ENCODE peak calls at places on chromosomes 3 and 15, in five cellular contexts. One of them, this sample, is unnamed.

GRCh38 chr3:57803647-57804081 is 47.6 kb downstream of the SLMAP start:
- DNase-seq in CD8-positive, alpha-beta T cell: no peak
- DNase-seq in left cardiac atrium: no peak
- DNase-seq in GM12892: no peak
- DNase-seq in T-cell: no peak
- DNase-seq in this sample: peak; percentile 20

GRCh38 chr3:46222435-46223161 is 14.5 kb upstream of the CCR1 start:
- DNase-seq in CD8-positive, alpha-beta T cell: no peak
- DNase-seq in left cardiac atrium: no peak
- DNase-seq in GM12892: no peak
- DNase-seq in T-cell: no peak
- DNase-seq in this sample: no peak

GRCh38 chr15:92158426-92158825 is 235.3 kb upstream of the ST8SIA2 start:
- DNase-seq in CD8-positive, alpha-beta T cell: no peak
- DNase-seq in left cardiac atrium: no peak
- DNase-seq in GM12892: no peak
- DNase-seq in T-cell: no peak
- DNase-seq in this sample: no peak

GRCh38 chr3:46737320-46737719 is 19.7 kb upstream of the PRSS50 start:
- DNase-seq in CD8-positive, alpha-beta T cell: no peak
- DNase-seq in left cardiac atrium: no peak
- DNase-seq in GM12892: no peak
- DNase-seq in T-cell: no peak
- DNase-seq in this sample: no peak

GRCh38 chr3:177777699-177778098 is 580.4 kb upstream of the TBL1XR1 start:
- DNase-seq in CD8-positive, alpha-beta T cell: no peak
- DNase-seq in left cardiac atrium: peak; percentile 46
- DNase-seq in GM12892: peak; percentile 10
- DNase-seq in T-cell: peak; percentile 10
- DNase-seq in this sample: peak; percentile 44

GRCh38 chr3:62184559-62184958 is 188.8 kb downstream of the FEZF2 start:
- DNase-seq in CD8-positive, alpha-beta T cell: no peak
- DNase-seq in left cardiac atrium: no peak
- DNase-seq in GM12892: no peak
- DNase-seq in T-cell: no peak
- DNase-seq in this sample: no peak

GRCh38 chr3:143443851-143444331 is 324.3 kb downstream of the CHST2 start:
- DNase-seq in CD8-positive, alpha-beta T cell: no peak
- DNase-seq in left cardiac atrium: peak; percentile 68
- DNase-seq in GM12892: no peak
- DNase-seq in T-cell: peak; percentile 39
- DNase-seq in this sample: peak; percentile 24

GRCh38 chr15:44298878-44299277 is 10.4 kb downstream of the GOLM2 start:
- DNase-seq in CD8-positive, alpha-beta T cell: no peak
- DNase-seq in left cardiac atrium: no peak
- DNase-seq in GM12892: no peak
- DNase-seq in T-cell: no peak
- DNase-seq in this sample: no peak

GRCh38 chr3:160184655-160185054 is 40.6 kb upstream of the C3orf80 start:
- DNase-seq in CD8-positive, alpha-beta T cell: no peak
- DNase-seq in left cardiac atrium: no peak
- DNase-seq in GM12892: no peak
- DNase-seq in T-cell: no peak
- DNase-seq in this sample: no peak

GRCh38 chr3:147298511-147298982 is 107.8 kb downstream of the ZIC4 start:
- DNase-seq in CD8-positive, alpha-beta T cell: no peak
- DNase-seq in left cardiac atrium: no peak
- DNase-seq in GM12892: no peak
- DNase-seq in T-cell: no peak
- DNase-seq in this sample: no peak

GRCh38 chr3:194489736-194490612 is 3.2 kb upstream of the ATP13A3 start:
- DNase-seq in CD8-positive, alpha-beta T cell: no peak
- DNase-seq in left cardiac atrium: no peak
- DNase-seq in GM12892: peak; percentile 41
- DNase-seq in T-cell: no peak
- DNase-seq in this sample: no peak

GRCh38 chr3:156413293-156413912 is 141.5 kb downstream of the SSR3 start:
- DNase-seq in CD8-positive, alpha-beta T cell: no peak
- DNase-seq in left cardiac atrium: no peak
- DNase-seq in GM12892: no peak
- DNase-seq in T-cell: no peak
- DNase-seq in this sample: no peak

GRCh38 chr3:144129536-144130214 is 158.1 kb downstream of the DIPK2A start:
- DNase-seq in CD8-positive, alpha-beta T cell: no peak
- DNase-seq in left cardiac atrium: no peak
- DNase-seq in GM12892: no peak
- DNase-seq in T-cell: no peak
- DNase-seq in this sample: no peak

GRCh38 chr3:14822875-14823807 is 4.4 kb downstream of the FGD5 start:
- DNase-seq in CD8-positive, alpha-beta T cell: no peak
- DNase-seq in left cardiac atrium: no peak
- DNase-seq in GM12892: no peak
- DNase-seq in T-cell: no peak
- DNase-seq in this sample: peak; percentile 50

GRCh38 chr15:65373163-65373651 is 4.6 kb downstream of the IGDCC3 start:
- DNase-seq in CD8-positive, alpha-beta T cell: no peak
- DNase-seq in left cardiac atrium: no peak
- DNase-seq in GM12892: no peak
- DNase-seq in T-cell: no peak
- DNase-seq in this sample: no peak

GRCh38 chr3:149277338-149277813 is 55.7 kb upstream of the CP start:
- DNase-seq in CD8-positive, alpha-beta T cell: no peak
- DNase-seq in left cardiac atrium: no peak
- DNase-seq in GM12892: no peak
- DNase-seq in T-cell: peak; percentile 14
- DNase-seq in this sample: no peak

GRCh38 chr3:86993704-86994103 is 2.8 kb upstream of the VGLL3 start:
- DNase-seq in CD8-positive, alpha-beta T cell: no peak
- DNase-seq in left cardiac atrium: no peak
- DNase-seq in GM12892: no peak
- DNase-seq in T-cell: no peak
- DNase-seq in this sample: no peak

GRCh38 chr15:69787791-69788190 is 309.9 kb downstream of the TLE3 start:
- DNase-seq in CD8-positive, alpha-beta T cell: no peak
- DNase-seq in left cardiac atrium: no peak
- DNase-seq in GM12892: no peak
- DNase-seq in T-cell: no peak
- DNase-seq in this sample: no peak

This sample was measured in thyroid gland.